ENCODE peak calls at places on chromosomes 3 and 15, in ten cellular contexts. One of them, this sample, is unnamed.

GRCh38 chr3:150136242-150136641 is 165.5 kb upstream of the PFN2 start:
- DNase-seq in choroid plexus epithelial cell: no peak
- DNase-seq in ELR: no peak
- DNase-seq in CMK: no peak
- DNase-seq in nephron progenitor cell: no peak
- DNase-seq in CD4-positive, CD25-positive, alpha-beta regulatory T cell: no peak
- DNase-seq in transverse colon: no peak
- DNase-seq in iris pigment epithelial cell: no peak
- DNase-seq in AG10803: no peak
- DNase-seq in left cardiac atrium: no peak
- DNase-seq in this sample: no peak

GRCh38 chr15:29050870-29051269 is 165.1 kb downstream of the APBA2 start:
- DNase-seq in CMK: peak; percentile 50
- DNase-seq in left cardiac atrium: no peak
- DNase-seq in choroid plexus epithelial cell: peak; percentile 76
- DNase-seq in iris pigment epithelial cell: peak; percentile 62
- DNase-seq in ELR: no peak
- DNase-seq in nephron progenitor cell: no peak
- DNase-seq in transverse colon: no peak
- DNase-seq in AG10803: peak; percentile 34
- DNase-seq in CD4-positive, CD25-positive, alpha-beta regulatory T cell: no peak
- DNase-seq in this sample: no peak

GRCh38 chr15:47294765-47295259 is 422.5 kb upstream of the SEMA6D start:
- DNase-seq in ELR: no peak
- DNase-seq in left cardiac atrium: no peak
- DNase-seq in CMK: no peak
- DNase-seq in nephron progenitor cell: no peak
- DNase-seq in transverse colon: no peak
- DNase-seq in iris pigment epithelial cell: peak; percentile 28
- DNase-seq in CD4-positive, CD25-positive, alpha-beta regulatory T cell: no peak
- DNase-seq in choroid plexus epithelial cell: peak; percentile 30
- DNase-seq in AG10803: no peak
- DNase-seq in this sample: no peak

GRCh38 chr3:152127058-152127457 is 141.7 kb upstream of the MBNL1 start:
- DNase-seq in left cardiac atrium: no peak
- DNase-seq in AG10803: peak; percentile 16
- DNase-seq in transverse colon: no peak
- DNase-seq in ELR: no peak
- DNase-seq in CD4-positive, CD25-positive, alpha-beta regulatory T cell: peak; percentile 52
- DNase-seq in choroid plexus epithelial cell: no peak
- DNase-seq in CMK: no peak
- DNase-seq in nephron progenitor cell: no peak
- DNase-seq in iris pigment epithelial cell: no peak
- DNase-seq in this sample: no peak

GRCh38 chr3:38548154-38548931 is 52.2 kb downstream of the EXOG start:
- DNase-seq in choroid plexus epithelial cell: no peak
- DNase-seq in CD4-positive, CD25-positive, alpha-beta regulatory T cell: no peak
- DNase-seq in transverse colon: peak; percentile 2
- DNase-seq in AG10803: no peak
- DNase-seq in nephron progenitor cell: no peak
- DNase-seq in iris pigment epithelial cell: peak; percentile 28
- DNase-seq in ELR: no peak
- DNase-seq in left cardiac atrium: no peak
- DNase-seq in CMK: no peak
- DNase-seq in this sample: no peak

GRCh38 chr3:72998489-72998888 is 1.9 kb downstream of the PPP4R2 start:
- DNase-seq in left cardiac atrium: no peak
- DNase-seq in transverse colon: no peak
- DNase-seq in nephron progenitor cell: no peak
- DNase-seq in choroid plexus epithelial cell: peak; percentile 13
- DNase-seq in iris pigment epithelial cell: no peak
- DNase-seq in ELR: no peak
- DNase-seq in CD4-positive, CD25-positive, alpha-beta regulatory T cell: no peak
- DNase-seq in AG10803: peak; percentile 35
- DNase-seq in CMK: no peak
- DNase-seq in this sample: no peak

GRCh38 chr15:37099321-37100108 is 834 bp downstream of the MEIS2 start:
- DNase-seq in nephron progenitor cell: peak; percentile 25
- DNase-seq in ELR: peak; percentile 55
- DNase-seq in choroid plexus epithelial cell: peak; percentile 56
- DNase-seq in left cardiac atrium: no peak
- DNase-seq in transverse colon: no peak
- DNase-seq in CMK: no peak
- DNase-seq in iris pigment epithelial cell: peak; percentile 44
- DNase-seq in CD4-positive, CD25-positive, alpha-beta regulatory T cell: peak; percentile 15
- DNase-seq in AG10803: no peak
- DNase-seq in this sample: peak; percentile 54

GRCh38 chr3:67551366-67552016 is 102.9 kb downstream of the SUCLG2 start:
- DNase-seq in nephron progenitor cell: no peak
- DNase-seq in iris pigment epithelial cell: no peak
- DNase-seq in CD4-positive, CD25-positive, alpha-beta regulatory T cell: no peak
- DNase-seq in left cardiac atrium: no peak
- DNase-seq in CMK: no peak
- DNase-seq in transverse colon: no peak
- DNase-seq in AG10803: no peak
- DNase-seq in choroid plexus epithelial cell: no peak
- DNase-seq in ELR: no peak
- DNase-seq in this sample: no peak

GRCh38 chr3:184361532-184361931 is at the start of the genes CLCN2 and POLR2H:
- DNase-seq in CMK: no peak
- DNase-seq in AG10803: peak; percentile 27
- DNase-seq in left cardiac atrium: peak; percentile 70
- DNase-seq in ELR: peak; percentile 65
- DNase-seq in iris pigment epithelial cell: peak; percentile 21
- DNase-seq in transverse colon: peak; percentile 65
- DNase-seq in nephron progenitor cell: peak; percentile 81
- DNase-seq in CD4-positive, CD25-positive, alpha-beta regulatory T cell: peak; percentile 43
- DNase-seq in choroid plexus epithelial cell: peak; percentile 37
- DNase-seq in this sample: no peak

GRCh38 chr3:53817211-53817610 is 29.0 kb downstream of the CHDH start:
- DNase-seq in CMK: no peak
- DNase-seq in ELR: no peak
- DNase-seq in choroid plexus epithelial cell: no peak
- DNase-seq in iris pigment epithelial cell: no peak
- DNase-seq in CD4-positive, CD25-positive, alpha-beta regulatory T cell: no peak
- DNase-seq in nephron progenitor cell: no peak
- DNase-seq in transverse colon: no peak
- DNase-seq in left cardiac atrium: no peak
- DNase-seq in AG10803: no peak
- DNase-seq in this sample: no peak

GRCh38 chr15:84987949-84988624 is 6.4 kb downstream of the PDE8A start:
- DNase-seq in left cardiac atrium: no peak
- DNase-seq in nephron progenitor cell: no peak
- DNase-seq in choroid plexus epithelial cell: no peak
- DNase-seq in ELR: no peak
- DNase-seq in transverse colon: no peak
- DNase-seq in CMK: no peak
- DNase-seq in iris pigment epithelial cell: no peak
- DNase-seq in AG10803: no peak
- DNase-seq in CD4-positive, CD25-positive, alpha-beta regulatory T cell: peak; percentile 65
- DNase-seq in this sample: no peak

GRCh38 chr3:64456674-64457073 is 231.1 kb downstream of the ADAMTS9 start:
- DNase-seq in iris pigment epithelial cell: no peak
- DNase-seq in choroid plexus epithelial cell: peak; percentile 34
- DNase-seq in nephron progenitor cell: no peak
- DNase-seq in ELR: no peak
- DNase-seq in CD4-positive, CD25-positive, alpha-beta regulatory T cell: no peak
- DNase-seq in AG10803: no peak
- DNase-seq in CMK: no peak
- DNase-seq in transverse colon: no peak
- DNase-seq in left cardiac atrium: no peak
- DNase-seq in this sample: no peak

GRCh38 chr3:118972974-118973373 is 61.7 kb downstream of the IGSF11 start:
- DNase-seq in iris pigment epithelial cell: no peak
- DNase-seq in AG10803: no peak
- DNase-seq in ELR: no peak
- DNase-seq in nephron progenitor cell: no peak
- DNase-seq in choroid plexus epithelial cell: no peak
- DNase-seq in CMK: no peak
- DNase-seq in transverse colon: peak; percentile 10
- DNase-seq in CD4-positive, CD25-positive, alpha-beta regulatory T cell: no peak
- DNase-seq in left cardiac atrium: no peak
- DNase-seq in this sample: no peak

GRCh38 chr15:71443538-71443937 is 328.3 kb downstream of the THSD4 start:
- DNase-seq in AG10803: peak; percentile 44
- DNase-seq in nephron progenitor cell: peak; percentile 79
- DNase-seq in choroid plexus epithelial cell: peak; percentile 68
- DNase-seq in CD4-positive, CD25-positive, alpha-beta regulatory T cell: peak; percentile 29
- DNase-seq in CMK: no peak
- DNase-seq in transverse colon: peak; percentile 62
- DNase-seq in left cardiac atrium: peak; percentile 70
- DNase-seq in ELR: peak; percentile 66
- DNase-seq in iris pigment epithelial cell: peak; percentile 51
- DNase-seq in this sample: peak; percentile 51

GRCh38 chr15:68277131-68277604 is 377 bp upstream of the FEM1B start:
- DNase-seq in transverse colon: peak; percentile 46
- DNase-seq in CD4-positive, CD25-positive, alpha-beta regulatory T cell: no peak
- DNase-seq in choroid plexus epithelial cell: peak; percentile 67
- DNase-seq in iris pigment epithelial cell: peak; percentile 64
- DNase-seq in CMK: peak; percentile 68
- DNase-seq in ELR: peak; percentile 67
- DNase-seq in left cardiac atrium: no peak
- DNase-seq in AG10803: peak; percentile 59
- DNase-seq in nephron progenitor cell: no peak
- DNase-seq in this sample: peak; percentile 27

GRCh38 chr3:126748701-126749546 is 44.9 kb downstream of the CHCHD6 start:
- DNase-seq in AG10803: no peak
- DNase-seq in transverse colon: no peak
- DNase-seq in nephron progenitor cell: no peak
- DNase-seq in ELR: no peak
- DNase-seq in left cardiac atrium: no peak
- DNase-seq in choroid plexus epithelial cell: no peak
- DNase-seq in iris pigment epithelial cell: no peak
- DNase-seq in CMK: no peak
- DNase-seq in CD4-positive, CD25-positive, alpha-beta regulatory T cell: peak; percentile 11
- DNase-seq in this sample: no peak

GRCh38 chr3:11238057-11238456 is 34.1 kb upstream of the ATG7 start:
- DNase-seq in iris pigment epithelial cell: peak; percentile 96
- DNase-seq in choroid plexus epithelial cell: peak; percentile 94
- DNase-seq in AG10803: peak; percentile 94
- DNase-seq in CMK: no peak
- DNase-seq in left cardiac atrium: no peak
- DNase-seq in nephron progenitor cell: no peak
- DNase-seq in CD4-positive, CD25-positive, alpha-beta regulatory T cell: peak; percentile 26
- DNase-seq in ELR: peak; percentile 94
- DNase-seq in transverse colon: no peak
- DNase-seq in this sample: peak; percentile 85

GRCh38 chr3:177251756-177252155 is 54.5 kb upstream of the TBL1XR1 start:
- DNase-seq in transverse colon: no peak
- DNase-seq in CMK: no peak
- DNase-seq in choroid plexus epithelial cell: no peak
- DNase-seq in nephron progenitor cell: no peak
- DNase-seq in CD4-positive, CD25-positive, alpha-beta regulatory T cell: no peak
- DNase-seq in ELR: no peak
- DNase-seq in AG10803: no peak
- DNase-seq in iris pigment epithelial cell: no peak
- DNase-seq in left cardiac atrium: no peak
- DNase-seq in this sample: peak; percentile 23

GRCh38 chr3:66236281-66236680 is 15.5 kb downstream of the SLC25A26 start:
- DNase-seq in nephron progenitor cell: peak; percentile 8
- DNase-seq in CD4-positive, CD25-positive, alpha-beta regulatory T cell: no peak
- DNase-seq in CMK: no peak
- DNase-seq in choroid plexus epithelial cell: peak; percentile 46
- DNase-seq in left cardiac atrium: no peak
- DNase-seq in transverse colon: no peak
- DNase-seq in AG10803: peak; percentile 4
- DNase-seq in iris pigment epithelial cell: peak; percentile 17
- DNase-seq in ELR: peak; percentile 43
- DNase-seq in this sample: no peak

GRCh38 chr3:169812844-169813677 is at the start of the genes LRRC34 and LRRIQ4:
- DNase-seq in iris pigment epithelial cell: peak; percentile 71
- DNase-seq in transverse colon: peak; percentile 82
- DNase-seq in left cardiac atrium: peak; percentile 88
- DNase-seq in nephron progenitor cell: peak; percentile 44
- DNase-seq in ELR: peak; percentile 91
- DNase-seq in CD4-positive, CD25-positive, alpha-beta regulatory T cell: peak; percentile 84
- DNase-seq in CMK: peak; percentile 76
- DNase-seq in choroid plexus epithelial cell: peak; percentile 89
- DNase-seq in AG10803: peak; percentile 73
- DNase-seq in this sample: peak; percentile 25

GRCh38 chr3:182521339-182521738 is 272.0 kb upstream of the ATP11B start:
- DNase-seq in AG10803: no peak
- DNase-seq in nephron progenitor cell: no peak
- DNase-seq in CD4-positive, CD25-positive, alpha-beta regulatory T cell: no peak
- DNase-seq in choroid plexus epithelial cell: no peak
- DNase-seq in CMK: no peak
- DNase-seq in ELR: no peak
- DNase-seq in transverse colon: no peak
- DNase-seq in left cardiac atrium: no peak
- DNase-seq in iris pigment epithelial cell: no peak
- DNase-seq in this sample: no peak

GRCh38 chr3:162810776-162811175 is 1314.2 kb downstream of the OTOL1 start:
- DNase-seq in CMK: no peak
- DNase-seq in nephron progenitor cell: no peak
- DNase-seq in transverse colon: no peak
- DNase-seq in iris pigment epithelial cell: no peak
- DNase-seq in choroid plexus epithelial cell: no peak
- DNase-seq in left cardiac atrium: no peak
- DNase-seq in ELR: no peak
- DNase-seq in CD4-positive, CD25-positive, alpha-beta regulatory T cell: no peak
- DNase-seq in AG10803: no peak
- DNase-seq in this sample: no peak

GRCh38 chr15:101358895-101359294 is 63.8 kb upstream of the SNRPA1 start:
- DNase-seq in left cardiac atrium: no peak
- DNase-seq in CMK: no peak
- DNase-seq in ELR: no peak
- DNase-seq in iris pigment epithelial cell: no peak
- DNase-seq in nephron progenitor cell: no peak
- DNase-seq in CD4-positive, CD25-positive, alpha-beta regulatory T cell: no peak
- DNase-seq in choroid plexus epithelial cell: peak; percentile 6
- DNase-seq in AG10803: peak; percentile 21
- DNase-seq in transverse colon: no peak
- DNase-seq in this sample: peak; percentile 97

GRCh38 chr3:31103623-31104180 is 209.2 kb upstream of the GADL1 start:
- DNase-seq in transverse colon: no peak
- DNase-seq in CMK: no peak
- DNase-seq in ELR: peak; percentile 43
- DNase-seq in nephron progenitor cell: no peak
- DNase-seq in choroid plexus epithelial cell: no peak
- DNase-seq in left cardiac atrium: no peak
- DNase-seq in iris pigment epithelial cell: no peak
- DNase-seq in AG10803: no peak
- DNase-seq in CD4-positive, CD25-positive, alpha-beta regulatory T cell: no peak
- DNase-seq in this sample: peak; percentile 37

GRCh38 chr3:149813367-149814281 is 609 bp downstream of the RNF13 start:
- DNase-seq in nephron progenitor cell: peak; percentile 46
- DNase-seq in CMK: no peak
- DNase-seq in ELR: peak; percentile 62
- DNase-seq in left cardiac atrium: peak; percentile 24
- DNase-seq in AG10803: peak; percentile 36
- DNase-seq in choroid plexus epithelial cell: peak; percentile 48
- DNase-seq in CD4-positive, CD25-positive, alpha-beta regulatory T cell: peak; percentile 45
- DNase-seq in transverse colon: peak; percentile 19
- DNase-seq in iris pigment epithelial cell: peak; percentile 52
- DNase-seq in this sample: peak; percentile 71

GRCh38 chr3:28667646-28668376 is 319.2 kb upstream of the AZI2 start:
- DNase-seq in left cardiac atrium: peak; percentile 48
- DNase-seq in AG10803: peak; percentile 58
- DNase-seq in transverse colon: peak; percentile 58
- DNase-seq in iris pigment epithelial cell: peak; percentile 62
- DNase-seq in nephron progenitor cell: peak; percentile 71
- DNase-seq in ELR: peak; percentile 59
- DNase-seq in CD4-positive, CD25-positive, alpha-beta regulatory T cell: peak; percentile 70
- DNase-seq in CMK: peak; percentile 22
- DNase-seq in choroid plexus epithelial cell: peak; percentile 78
- DNase-seq in this sample: peak; percentile 61